ENCODE peak calls at places on chromosomes 7 and 10, in four cellular contexts. H is psoas muscle, I is fibroblast of lung, D is IMR-90. Q is an unnamed sample.

GRCh38 chr10:132319853-132320669 is 11.9 kb upstream of the LRRC27 start:
- DNase-seq in H (no peak), I (peak), D (peak), Q (peak)

GRCh38 chr7:152543801-152544200 is 108.0 kb upstream of the KMT2C start:
- DNase-seq in H (no peak), I (no peak), D (no peak), Q (no peak)

GRCh38 chr7:28940741-28941385 is 17.3 kb downstream of the TRIL start:
- DNase-seq in H (no peak), I (no peak), D (no peak), Q (no peak)

GRCh38 chr10:132470306-132471124 is 67.1 kb upstream of the INPP5A start:
- DNase-seq in H (peak), I (peak), D (no peak), Q (no peak)

GRCh38 chr10:29392376-29393021 is 103.6 kb downstream of the LYZL1 start:
- DNase-seq in H (no peak), I (peak), D (peak), Q (peak)

GRCh38 chr10:30527623-30528426 is 93.8 kb downstream of the MAP3K8 start:
- DNase-seq in H (no peak), I (no peak), D (no peak), Q (no peak)

GRCh38 chr10:43336061-43336460 is 35.4 kb upstream of the FXYD4 start:
- DNase-seq in H (no peak), I (no peak), D (no peak), Q (no peak)

GRCh38 chr10:7111574-7111973 is 299.3 kb downstream of the SFMBT2 start:
- DNase-seq in H (no peak), I (peak), D (peak), Q (peak)

GRCh38 chr10:101141622-101142532 is 10.8 kb downstream of the TLX1 start:
- DNase-seq in H (peak), I (peak), D (peak), Q (peak)

GRCh38 chr7:91515961-91516360 is 251.7 kb downstream of the FZD1 start:
- DNase-seq in H (no peak), I (no peak), D (no peak), Q (no peak)

GRCh38 chr7:30988346-30989005 is 24.7 kb downstream of the GHRHR start:
- DNase-seq in H (peak), I (no peak), D (no peak), Q (peak)

GRCh38 chr10:61410353-61410752 is 42.8 kb downstream of the TMEM26 start:
- DNase-seq in H (no peak), I (no peak), D (no peak), Q (no peak)

GRCh38 chr10:116719712-116720111 is 22.7 kb downstream of the HSPA12A start:
- DNase-seq in H (no peak), I (peak), D (no peak), Q (no peak)

GRCh38 chr10:81116201-81116600 is 578.5 kb downstream of the SH2D4B start:
- DNase-seq in H (no peak), I (no peak), D (peak), Q (peak)

GRCh38 chr10:101694674-101695403 is at the start of gene FBXW4:
- DNase-seq in H (peak), I (peak), D (peak), Q (peak)

GRCh38 chr10:62980697-62981495 is 152.2 kb upstream of the NRBF2 start:
- DNase-seq in H (no peak), I (peak), D (no peak), Q (peak)

GRCh38 chr10:74837750-74838149 is 11.3 kb downstream of the KAT6B start:
- DNase-seq in H (no peak), I (no peak), D (no peak), Q (no peak)

GRCh38 chr7:18402488-18403183 is 92.9 kb upstream of the HDAC9 start:
- DNase-seq in H (no peak), I (peak), D (peak), Q (peak)

GRCh38 chr7:26376208-26376917 is 84.7 kb downstream of the SNX10 start:
- DNase-seq in H (peak), I (no peak), D (no peak), Q (no peak)

GRCh38 chr7:123819001-123819400 is 26.0 kb upstream of the HYAL4 start:
- DNase-seq in H (no peak), I (no peak), D (no peak), Q (no peak)

DNA sequence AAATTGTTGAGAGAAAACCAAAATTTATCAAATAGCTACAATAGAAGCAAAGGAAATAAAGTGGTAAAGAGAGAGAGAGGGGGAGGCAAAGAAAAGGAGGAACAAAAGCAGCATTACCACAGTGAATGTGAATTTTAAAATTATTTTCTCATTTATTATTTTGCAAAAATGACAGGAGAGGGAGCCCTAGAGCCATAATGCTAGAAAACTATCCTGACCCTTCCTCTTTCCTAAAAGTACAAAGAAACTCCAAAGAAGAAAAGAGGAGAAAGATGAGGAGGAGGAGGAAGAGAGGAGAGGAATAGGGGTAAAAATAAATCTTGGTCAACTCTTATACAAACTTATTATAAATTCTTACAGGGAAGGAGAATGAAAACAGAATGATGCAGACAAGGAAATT is 921.5 kb downstream of the NRG3 start:
- DNase-seq in H (no peak), I (peak), D (no peak), Q (no peak)
- TF ChIP-seq CTCF in H (no peak), I (peak), D (peak), Q (peak)

GRCh38 chr7:95526128-95526738 is 40.5 kb downstream of the ASB4 start:
- DNase-seq in H (no peak), I (no peak), D (no peak), Q (no peak)

GRCh38 chr7:95529701-95530100 is 44.0 kb downstream of the ASB4 start:
- DNase-seq in H (no peak), I (no peak), D (no peak), Q (no peak)

GRCh38 chr7:95525503-95525902 is 39.8 kb downstream of the ASB4 start:
- DNase-seq in H (no peak), I (no peak), D (no peak), Q (no peak)

GRCh38 chr7:95527776-95528250 is 42.1 kb downstream of the ASB4 start:
- DNase-seq in H (peak), I (no peak), D (no peak), Q (no peak)

GRCh38 chr7:95527033-95527775 is 41.5 kb downstream of the ASB4 start:
- DNase-seq in H (peak), I (peak), D (peak), Q (peak)
- TF ChIP-seq CTCF in H (peak), I (peak), D (peak), Q (peak)

GRCh38 chr7:82167568-82168314 is 275.8 kb downstream of the CACNA2D1 start:
- DNase-seq in H (no peak), I (no peak), D (no peak), Q (no peak)

GRCh38 chr7:82163586-82163985 is 280.0 kb downstream of the CACNA2D1 start:
- DNase-seq in H (no peak), I (no peak), D (no peak), Q (no peak)

GRCh38 chr7:82166666-82167065 is 276.9 kb downstream of the CACNA2D1 start:
- DNase-seq in H (no peak), I (no peak), D (no peak), Q (no peak)

GRCh38 chr7:82164410-82164809 is 279.2 kb downstream of the CACNA2D1 start:
- DNase-seq in H (no peak), I (no peak), D (no peak), Q (no peak)

GRCh38 chr7:82164813-82165212 is 278.8 kb downstream of the CACNA2D1 start:
- DNase-seq in H (no peak), I (peak), D (peak), Q (peak)
- TF ChIP-seq CTCF in H (peak), I (peak), D (peak), Q (no peak)

GRCh38 chr10:69141304-69141703 is 17.3 kb downstream of the VPS26A start:
- DNase-seq in H (no peak), I (no peak), D (no peak), Q (no peak)
- TF ChIP-seq CTCF in H (no peak), I (no peak), D (no peak), Q (no peak)

DNA sequence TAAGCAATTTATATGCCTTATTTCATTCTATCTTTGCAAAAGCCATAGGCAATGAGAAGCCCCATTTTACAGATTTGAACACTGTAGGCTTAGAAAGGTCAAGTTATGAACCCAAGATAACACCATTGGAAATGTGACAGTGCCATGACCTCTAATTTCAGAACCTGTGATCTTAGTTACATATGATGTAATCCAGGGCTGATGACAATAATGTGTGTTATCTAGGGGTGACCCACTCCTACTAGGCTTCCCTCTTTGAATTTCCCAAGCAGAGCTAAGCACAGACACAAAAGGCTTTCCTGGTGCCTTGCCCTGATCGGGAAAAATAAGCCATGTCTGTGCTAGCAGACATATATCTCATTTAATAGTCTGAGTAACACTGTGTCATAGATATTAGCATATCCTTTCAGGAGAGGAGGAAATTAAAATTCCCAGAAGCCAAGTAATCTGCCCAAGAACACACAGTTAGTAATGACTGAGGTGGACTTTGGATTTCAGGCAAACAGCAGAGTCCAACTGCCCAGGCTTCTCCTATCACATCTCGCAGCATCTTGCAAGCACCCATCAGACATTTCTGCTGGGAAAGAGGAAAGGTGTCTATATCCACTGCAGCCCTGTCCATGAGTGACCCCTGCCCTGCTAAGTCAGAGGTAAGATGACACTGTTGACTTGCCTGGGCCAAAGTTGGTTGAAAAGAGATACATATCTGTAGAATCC is 2.8 kb upstream of the TECTB start:
- DNase-seq in H (no peak), I (no peak), D (no peak), Q (no peak)
- TF ChIP-seq CTCF in H (no peak), I (no peak), D (no peak), Q (no peak)

Q was measured in RWPE1.